ENCODE peak calls at places on chromosomes 13 and 19, in four cellular contexts. One of them, this sample, is unnamed.

GRCh38 chr19:49679832-49680472 is 2.9 kb downstream of the PRMT1 start:
- DNase-seq in stromal cell of bone marrow: no peak
- DNase-seq in Peyer's patch: no peak
- DNase-seq in H7: peak; percentile 51
- DNase-seq in this sample: no peak

GRCh38 chr13:21917046-21918010 is 246.5 kb downstream of the FGF9 start:
- DNase-seq in stromal cell of bone marrow: no peak
- DNase-seq in H7: no peak
- DNase-seq in Peyer's patch: no peak
- DNase-seq in this sample: no peak

GRCh38 chr19:1234670-1235380 is 3.0 kb downstream of the CBARP start:
- DNase-seq in stromal cell of bone marrow: no peak
- DNase-seq in H7: no peak
- DNase-seq in Peyer's patch: no peak
- DNase-seq in this sample: no peak

GRCh38 chr19:41927810-41928192 is 448 bp downstream of the ERFL start:
- DNase-seq in Peyer's patch: peak; percentile 71
- DNase-seq in H7: peak; percentile 95
- DNase-seq in stromal cell of bone marrow: no peak
- DNase-seq in this sample: no peak

GRCh38 chr19:8357007-8357521 is 6.9 kb upstream of the ANGPTL4 start:
- DNase-seq in Peyer's patch: no peak
- DNase-seq in stromal cell of bone marrow: no peak
- DNase-seq in H7: no peak
- DNase-seq in this sample: no peak

GRCh38 chr19:7736148-7736547 is 4.2 kb upstream of the CLEC4G start:
- DNase-seq in H7: no peak
- DNase-seq in stromal cell of bone marrow: no peak
- DNase-seq in Peyer's patch: peak; percentile 6
- DNase-seq in this sample: no peak

GRCh38 chr19:38831142-38831605 is 420 bp downstream of the ECH1 start:
- DNase-seq in Peyer's patch: peak; percentile 83
- DNase-seq in H7: peak; percentile 65
- DNase-seq in stromal cell of bone marrow: peak; percentile 65
- DNase-seq in this sample: no peak

GRCh38 chr19:17602217-17602616 is 46.8 kb downstream of the COLGALT1 start:
- DNase-seq in stromal cell of bone marrow: no peak
- DNase-seq in H7: no peak
- DNase-seq in Peyer's patch: no peak
- DNase-seq in this sample: no peak

This sample was measured in GM06990.